ENCODE peak calls at places on chromosome 10, in four cellular contexts. J is WTC11, L is K562, C is A549. K is an unnamed sample.

GRCh38 chr10:6702030-6702429 is 122.0 kb upstream of the PRKCQ start:
- DNase-seq in J (no peak), L (no peak), C (no peak), K (no peak)

GRCh38 chr10:51640120-51640819 is 59.1 kb downstream of the CSTF2T start:
- DNase-seq in J (no peak), L (no peak), C (no peak), K (no peak)

GRCh38 chr10:122495406-122496340 is 34.3 kb downstream of the HTRA1 start:
- DNase-seq in J (peak), L (no peak), C (no peak), K (no peak)

GRCh38 chr10:89204621-89205020 is 2.5 kb downstream of the CH25H start:
- DNase-seq in J (no peak), L (no peak), C (no peak), K (no peak)

GRCh38 chr10:88966785-88967184 is 14.2 kb upstream of the ACTA2 start:
- DNase-seq in J (no peak), L (no peak), C (no peak), K (no peak)

GRCh38 chr10:129958686-129959543 is 5.2 kb downstream of the EBF3 start:
- DNase-seq in J (peak), L (no peak), C (no peak), K (no peak)

GRCh38 chr10:107072786-107073185 is 91.7 kb downstream of the SORCS1 start:
- DNase-seq in J (no peak), L (no peak), C (no peak), K (no peak)

GRCh38 chr10:44894691-44895090 is 16.4 kb upstream of the TMEM72 start:
- DNase-seq in J (no peak), L (no peak), C (no peak), K (no peak)

GRCh38 chr10:35545878-35546631 is 59.1 kb upstream of the GJD4 start:
- DNase-seq in J (no peak), L (no peak), C (no peak), K (no peak)

GRCh38 chr10:5890519-5890878 is 456 bp downstream of the FBH1 start:
- DNase-seq in J (peak), L (no peak), C (peak), K (no peak)

GRCh38 chr10:91665842-91666241 is 33.0 kb upstream of the PPP1R3C start:
- DNase-seq in J (no peak), L (no peak), C (no peak), K (no peak)

GRCh38 chr10:60953420-60953819 is 9.4 kb upstream of the RHOBTB1 start:
- DNase-seq in J (no peak), L (no peak), C (no peak), K (no peak)

GRCh38 chr10:60524541-60524940 is 134.9 kb upstream of the ANK3 start:
- DNase-seq in J (no peak), L (no peak), C (no peak), K (no peak)

GRCh38 chr10:23099816-23100215 is 4.4 kb downstream of the MSRB2 start:
- DNase-seq in J (no peak), L (no peak), C (no peak), K (no peak)

GRCh38 chr10:33211123-33211878 is 123.2 kb downstream of the NRP1 start:
- DNase-seq in J (no peak), L (no peak), C (no peak), K (no peak)

GRCh38 chr10:6014241-6014761 is 37.0 kb upstream of the IL15RA start:
- DNase-seq in J (peak), L (peak), C (peak), K (peak)

GRCh38 chr10:132115736-132116135 is 50.0 kb downstream of the JAKMIP3 start:
- DNase-seq in J (no peak), L (no peak), C (no peak), K (no peak)

GRCh38 chr10:84825330-84825729 is 496.9 kb downstream of the CCSER2 start:
- DNase-seq in J (no peak), L (no peak), C (no peak), K (no peak)

GRCh38 chr10:110215286-110215685 is 7.9 kb downstream of the MXI1 start:
- DNase-seq in J (no peak), L (no peak), C (no peak), K (no peak)

GRCh38 chr10:111756541-111757061 is 427.0 kb downstream of the GPAM start:
- DNase-seq in J (peak), L (no peak), C (peak), K (no peak)

GRCh38 chr10:27620425-27621397 is 116.6 kb downstream of the RAB18 start:
- DNase-seq in J (no peak), L (no peak), C (no peak), K (no peak)

GRCh38 chr10:34513636-34514035 is 301.5 kb downstream of the PARD3 start:
- DNase-seq in J (no peak), L (no peak), C (no peak), K (no peak)

GRCh38 chr10:34520084-34520483 is 295.0 kb downstream of the PARD3 start:
- DNase-seq in J (no peak), L (no peak), C (no peak), K (no peak)

GRCh38 chr10:34514290-34514689 is 300.8 kb downstream of the PARD3 start:
- DNase-seq in J (no peak), L (no peak), C (no peak), K (no peak)
- TF ChIP-seq ESRRA in J (no peak), L (no peak), C (no peak), K (no peak)

DNA sequence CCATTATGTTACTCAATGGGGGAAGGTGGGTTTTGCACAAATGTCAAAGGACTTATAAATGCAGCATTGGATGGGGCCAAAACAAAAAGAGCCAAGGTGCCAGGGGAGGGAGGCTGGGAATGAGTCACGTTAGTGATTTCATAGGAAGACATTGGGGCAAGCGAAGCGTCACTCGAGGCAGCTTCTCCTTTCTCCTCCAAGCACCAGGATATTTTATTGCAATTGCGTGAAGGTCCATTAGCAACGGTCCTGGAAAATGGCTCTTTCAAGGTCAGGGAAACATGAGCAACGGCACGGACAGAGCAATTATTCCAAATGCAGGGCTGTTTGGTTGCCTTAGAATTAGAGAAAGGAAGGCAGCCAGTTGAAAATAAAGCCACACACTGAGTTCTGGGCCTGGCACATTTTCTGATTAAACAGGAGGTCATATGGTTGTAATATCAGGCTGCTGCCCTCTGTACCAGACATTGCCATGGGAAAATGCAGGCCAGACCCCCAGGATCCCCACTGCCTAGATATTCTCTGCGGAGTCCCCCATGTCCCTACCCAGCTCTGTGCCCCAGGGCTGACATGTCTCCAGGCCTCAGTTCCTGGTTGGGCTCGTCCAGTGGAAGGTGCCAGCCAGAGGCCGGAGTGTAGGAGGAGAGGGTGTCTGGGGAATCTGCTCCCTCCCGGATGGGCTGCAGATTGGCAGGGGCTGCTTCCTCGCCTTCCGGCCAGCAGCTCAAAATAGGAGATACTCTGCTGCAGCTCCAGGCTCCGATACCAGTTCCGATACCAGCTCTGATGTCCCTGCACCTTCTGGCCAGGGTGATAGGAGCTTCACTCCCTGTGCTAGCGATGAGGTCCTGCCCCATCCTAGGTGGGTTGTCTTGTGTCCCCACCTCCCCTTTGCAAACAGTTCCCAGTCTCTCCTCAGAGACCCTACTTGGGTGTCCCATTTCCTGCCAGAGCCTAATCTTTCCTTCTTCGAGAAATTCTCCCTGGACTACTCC is 63.1 kb upstream of the NANOS1 start:
- DNase-seq in J (no peak), L (no peak), C (no peak), K (no peak)
- TF ChIP-seq ESRRA in J (no peak), L (no peak), C (no peak), K (no peak)

GRCh38 chr10:52759154-52759553 is 13.4 kb downstream of the MBL2 start:
- DNase-seq in J (no peak), L (no peak), C (no peak), K (no peak)
- TF ChIP-seq ESRRA in J (no peak), L (no peak), C (no peak), K (no peak)

DNA sequence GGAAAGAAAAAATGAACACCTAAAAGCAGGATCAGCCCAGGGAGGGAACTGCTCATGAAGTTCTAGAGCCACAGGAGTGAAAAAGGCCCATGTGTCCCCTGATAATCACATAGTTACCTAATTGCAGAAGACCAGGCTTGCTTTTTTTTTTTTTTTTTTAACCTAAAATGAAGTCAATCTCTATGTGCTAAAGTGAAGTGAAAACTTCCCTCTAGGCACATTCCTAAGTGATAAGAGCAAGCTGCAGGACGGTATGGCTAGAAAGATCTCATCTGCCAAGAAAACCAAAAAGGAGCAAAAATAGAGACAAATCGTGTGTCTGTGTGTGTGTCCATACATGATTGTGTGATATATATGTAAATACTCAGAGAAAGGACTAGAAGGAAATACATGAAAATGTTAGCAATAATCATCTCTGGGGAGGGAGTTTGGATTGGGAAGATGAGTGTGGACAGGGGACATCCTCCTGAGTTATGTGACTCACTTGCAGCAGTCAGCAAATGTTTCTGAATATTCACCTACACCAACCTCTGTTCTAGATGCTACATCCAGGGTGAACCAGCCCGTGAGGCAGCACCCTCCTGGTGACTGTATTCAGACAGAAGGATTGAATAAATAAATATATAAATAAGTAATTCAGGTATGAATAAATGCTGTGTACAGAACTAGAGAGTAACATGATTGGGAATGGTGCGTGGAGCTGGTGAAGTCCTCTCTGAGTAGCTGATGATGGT is 76.4 kb downstream of the C10orf90 start:
- DNase-seq in J (no peak), L (no peak), C (no peak), K (no peak)
- TF ChIP-seq ESRRA in J (no peak), L (no peak), C (no peak), K (no peak)

GRCh38 chr10:95247200-95247880 is 43.5 kb downstream of the PDLIM1 start:
- DNase-seq in J (no peak), L (no peak), C (no peak), K (no peak)
- TF ChIP-seq ESRRA in J (no peak), L (no peak), C (no peak), K (no peak)

DNA sequence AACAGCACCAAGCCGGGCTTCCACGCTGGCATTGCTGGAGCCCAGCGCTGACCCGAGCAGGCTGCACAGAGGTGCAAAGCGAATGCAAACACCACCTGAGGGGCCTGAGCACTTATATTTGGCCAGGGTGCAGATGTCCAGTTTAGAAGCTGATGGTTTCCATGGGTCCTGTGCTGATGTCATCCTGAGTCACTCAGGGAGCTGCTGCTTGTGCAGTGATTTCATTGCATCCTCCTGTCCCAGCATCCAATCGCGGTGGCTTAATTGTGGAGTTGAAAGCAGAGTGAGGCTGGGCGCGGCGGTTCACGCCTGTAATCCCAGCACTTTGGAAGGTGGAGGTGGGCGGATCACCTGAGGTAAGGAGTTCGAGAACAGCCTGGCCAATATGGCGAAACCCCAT is 410.2 kb upstream of the KLF6 start:
- DNase-seq in J (no peak), L (no peak), C (peak), K (no peak)
- TF ChIP-seq ESRRA in J (no peak), L (no peak), C (no peak), K (no peak)

GRCh38 chr10:75633568-75633967 is 202.1 kb downstream of the LRMDA start:
- DNase-seq in J (no peak), L (no peak), C (no peak), K (no peak)
- TF ChIP-seq ESRRA in J (no peak), L (no peak), C (no peak), K (no peak)

GRCh38 chr10:31704195-31704594 is 224.4 kb downstream of the ARHGAP12 start:
- DNase-seq in J (no peak), L (no peak), C (no peak), K (no peak)

GRCh38 chr10:31701546-31701945 is 227.1 kb downstream of the ARHGAP12 start:
- DNase-seq in J (no peak), L (no peak), C (no peak), K (no peak)

GRCh38 chr10:31700222-31700621 is 228.4 kb downstream of the ARHGAP12 start:
- DNase-seq in J (no peak), L (no peak), C (no peak), K (no peak)

GRCh38 chr10:31702954-31703353 is 225.7 kb downstream of the ARHGAP12 start:
- DNase-seq in J (no peak), L (no peak), C (no peak), K (no peak)

DNA sequence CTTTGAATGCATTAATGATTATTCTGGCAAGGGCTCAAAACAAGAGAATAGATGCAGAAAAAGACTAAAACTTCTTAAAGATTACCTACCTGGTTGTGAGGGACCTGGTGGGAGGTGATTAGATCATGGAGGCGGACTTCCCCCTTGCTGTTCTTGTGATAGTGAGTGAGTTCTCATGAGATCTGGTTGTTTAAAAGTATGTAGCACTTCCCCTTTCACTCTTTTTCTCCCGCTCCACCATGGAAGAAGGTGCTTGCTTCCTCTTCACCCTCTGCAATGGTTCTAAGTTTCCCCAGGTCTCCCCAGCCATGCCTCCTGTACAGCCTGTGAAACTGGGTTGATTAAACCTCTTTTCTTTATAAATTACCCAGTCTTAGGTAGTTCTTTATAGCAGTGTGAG is 226.6 kb downstream of the ARHGAP12 start:
- DNase-seq in J (no peak), L (no peak), C (no peak), K (no peak)
- TF ChIP-seq ESRRA in J (no peak), L (no peak), C (no peak), K (no peak)

K was measured in GM12878.